ENCODE peak calls at places on chromosomes 13 and 19, in five cellular contexts. M is left ventricle myocardium inferior, X is thoracic aorta, G is cardiac muscle cell, C is IMR-90. I is an unnamed sample.

GRCh38 chr13:109835321-109835720 is 48.9 kb upstream of the IRS2 start:
- DNase-seq in M (no peak), X (no peak), G (peak; percentile 13), C (peak; percentile 38), I (no peak)

GRCh38 chr19:42465827-42466280 is 23.1 kb upstream of the CXCL17 start:
- DNase-seq in M (no peak), X (no peak), G (no peak), C (no peak), I (no peak)

GRCh38 chr19:8526345-8527062 is 12.5 kb upstream of the ZNF414 start:
- DNase-seq in M (peak; percentile 90), X (peak; percentile 77), G (peak; percentile 95), C (peak; percentile 88), I (peak; percentile 95)

GRCh38 chr13:67049744-67050143 is 180.4 kb downstream of the PCDH9 start:
- DNase-seq in M (no peak), X (no peak), G (no peak), C (no peak), I (no peak)

GRCh38 chr13:26847281-26847680 is 86.7 kb upstream of the GPR12 start:
- DNase-seq in M (no peak), X (no peak), G (no peak), C (no peak), I (no peak)

GRCh38 chr19:2149980-2150793 is 1.2 kb downstream of the AP3D1 start:
- DNase-seq in M (no peak), X (no peak), G (peak; percentile 33), C (peak; percentile 23), I (peak; percentile 44)

GRCh38 chr13:91017031-91017668 is 330.3 kb upstream of the MIR17HG start:
- DNase-seq in M (no peak), X (no peak), G (peak; percentile 58), C (peak; percentile 9), I (peak; percentile 67)

GRCh38 chr19:37332839-37333238 is 38.1 kb upstream of the ZNF527 start:
- DNase-seq in M (no peak), X (no peak), G (no peak), C (no peak), I (no peak)

GRCh38 chr19:45340232-45340898 is at the start of gene KLC3:
- DNase-seq in M (no peak), X (no peak), G (no peak), C (no peak), I (peak; percentile 70)

GRCh38 chr13:48400820-48401219 is 12.1 kb downstream of the LPAR6 start:
- DNase-seq in M (no peak), X (no peak), G (peak; percentile 72), C (peak; percentile 46), I (no peak)

GRCh38 chr19:45601115-45601514 is 897 bp downstream of the GPR4 start:
- DNase-seq in M (no peak), X (no peak), G (no peak), C (no peak), I (no peak)

GRCh38 chr19:42122691-42123607 is 9.3 kb downstream of the POU2F2 start:
- DNase-seq in M (no peak), X (no peak), G (no peak), C (no peak), I (no peak)

GRCh38 chr19:38047048-38047435 is 140.0 kb downstream of the SIPA1L3 start:
- DNase-seq in M (no peak), X (no peak), G (no peak), C (no peak), I (no peak)

GRCh38 chr13:90414691-90415596 is 932.5 kb upstream of the MIR17HG start:
- DNase-seq in M (no peak), X (no peak), G (peak; percentile 70), C (peak; percentile 81), I (no peak)

GRCh38 chr13:81577601-81578000 is 1236.7 kb upstream of the SPRY2 start:
- DNase-seq in M (no peak), X (no peak), G (peak; percentile 5), C (no peak), I (no peak)

GRCh38 chr13:111875922-111876321 is 191.0 kb upstream of the SOX1 start:
- DNase-seq in M (no peak), X (no peak), G (no peak), C (no peak), I (no peak)

GRCh38 chr13:47087841-47088240 is 191.0 kb upstream of the HTR2A start:
- DNase-seq in M (no peak), X (no peak), G (peak; percentile 12), C (peak; percentile 81), I (no peak)

GRCh38 chr13:96762876-96763275 is 231.4 kb downstream of the OXGR1 start:
- DNase-seq in M (no peak), X (no peak), G (no peak), C (no peak), I (no peak)

GRCh38 chr13:60590775-60591174 is 193.8 kb downstream of the TDRD3 start:
- DNase-seq in M (no peak), X (no peak), G (no peak), C (no peak), I (no peak)

GRCh38 chr13:93522486-93522885 is 295.9 kb downstream of the GPC6 start:
- DNase-seq in M (no peak), X (no peak), G (peak; percentile 31), C (peak; percentile 74), I (no peak)

GRCh38 chr13:94548382-94549240 is 47.3 kb downstream of the TGDS start:
- DNase-seq in M (peak; percentile 43), X (peak; percentile 5), G (peak; percentile 52), C (peak; percentile 29), I (peak; percentile 49)

DNA sequence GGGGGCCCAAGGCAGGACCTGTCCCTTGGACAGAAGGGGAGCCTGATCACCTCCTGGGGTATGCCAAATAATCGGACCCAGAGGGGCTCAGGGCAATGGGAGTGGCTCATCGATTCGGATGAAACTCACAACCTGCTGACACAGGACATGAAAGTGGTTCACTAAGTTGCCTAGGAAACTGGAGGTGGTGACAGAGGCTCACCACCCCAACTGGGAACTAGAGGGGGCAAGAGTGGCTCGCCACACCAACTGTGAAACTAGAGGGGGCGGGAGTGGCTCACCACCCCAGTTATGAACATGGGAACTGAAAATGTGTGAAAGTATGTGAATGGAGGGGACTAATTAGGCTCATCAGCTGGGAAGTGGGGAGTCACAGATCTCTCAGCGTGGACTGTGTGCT is 46.3 kb upstream of the ZNF737 start:
- DNase-seq in M (no peak), X (no peak), G (no peak), C (no peak), I (no peak)
- H3K9me3 ChIP-seq in M (peaks cover 95% of the 10 kb centered on the region), X (no peaks in the 10 kb centered on the region), G (no peaks in the 10 kb centered on the region), C (peaks cover 28% of the 10 kb centered on the region), I (no peaks in the 10 kb centered on the region)

DNA sequence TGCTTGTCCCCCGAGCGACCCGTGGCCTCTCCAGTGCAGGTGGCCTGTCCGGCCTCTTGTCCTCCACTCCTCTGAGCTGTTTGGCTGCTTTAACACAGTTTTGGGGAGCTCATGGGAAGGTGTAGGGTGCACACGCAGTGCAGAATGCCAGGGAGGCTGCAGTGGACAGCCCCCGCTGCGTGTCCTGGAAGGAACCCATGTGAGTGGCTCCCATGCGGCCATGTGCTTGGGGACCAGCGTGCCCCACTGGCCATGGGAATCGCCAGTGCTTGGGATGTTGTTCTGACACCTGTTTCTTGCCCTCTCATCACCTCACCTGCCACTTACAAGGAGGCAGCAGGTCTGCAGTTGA is 22.6 kb upstream of the F7 start:
- DNase-seq in M (no peak), X (no peak), G (no peak), C (no peak), I (no peak)
- TF ChIP-seq CTCF in M (no peak), X (no peak), G (no peak), C (no peak), I (no peak)

GRCh38 chr19:56839665-56840451 is 668 bp downstream of the PEG3 start:
- DNase-seq in M (peak; percentile 93), X (peak; percentile 94), G (peak; percentile 96), C (no peak), I (peak; percentile 72)

GRCh38 chr19:56842421-56842820 is 1.9 kb upstream of the PEG3 start:
- DNase-seq in M (no peak), X (no peak), G (no peak), C (no peak), I (no peak)

GRCh38 chr19:56841194-56841546 is 644 bp upstream of the PEG3 start:
- DNase-seq in M (no peak), X (no peak), G (no peak), C (no peak), I (no peak)

GRCh38 chr19:56838930-56839664 is 1.4 kb downstream of the PEG3 start:
- DNase-seq in M (peak; percentile 96), X (peak; percentile 99), G (peak; percentile 97), C (no peak), I (peak; percentile 69)

DNA sequence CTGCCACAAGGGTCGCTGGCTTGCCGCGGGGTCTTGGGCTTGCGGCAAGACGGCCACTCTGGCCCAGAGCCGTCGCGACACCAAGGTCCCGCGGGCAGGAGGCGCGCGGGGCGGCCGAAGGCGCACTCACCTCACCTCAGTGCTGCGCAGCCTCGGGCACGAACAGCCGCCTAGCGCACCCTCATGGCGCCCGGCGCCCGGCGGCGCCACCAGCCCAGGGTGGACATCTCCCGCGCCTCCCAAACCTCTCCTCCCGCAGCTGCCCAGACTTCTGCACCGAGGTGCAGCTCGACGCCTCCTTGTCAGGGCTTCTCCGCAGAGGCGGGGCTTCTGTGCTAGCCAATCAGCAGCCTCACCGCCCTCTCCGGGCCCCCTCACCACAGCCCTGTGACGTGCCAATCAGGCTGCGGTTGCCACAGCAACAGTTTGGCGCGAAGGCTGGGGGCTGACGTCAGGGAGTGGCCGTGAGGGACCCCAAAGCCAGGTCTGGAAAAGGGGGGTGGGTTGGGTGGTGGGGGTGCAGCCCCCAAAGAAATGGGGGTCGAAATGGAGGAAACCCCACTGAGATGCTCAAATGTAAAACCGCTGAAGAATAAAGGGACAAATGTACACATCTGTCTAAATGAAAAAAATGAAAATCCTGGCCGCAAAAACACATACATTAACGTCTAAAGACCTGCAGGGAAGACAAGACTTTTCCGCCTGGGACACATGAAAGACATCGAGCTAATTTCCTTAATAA is at the start of the genes PEG3 and ZIM2:
- DNase-seq in M (peak; percentile 74), X (peak; percentile 23), G (peak; percentile 44), C (no peak), I (peak; percentile 76)
- H3K9me3 ChIP-seq in M (no peaks in the 10 kb centered on the region), X (no peaks in the 10 kb centered on the region), G (no peaks in the 10 kb centered on the region), C (peaks cover 39% of the 10 kb centered on the region), I (no peaks in the 10 kb centered on the region)

DNA sequence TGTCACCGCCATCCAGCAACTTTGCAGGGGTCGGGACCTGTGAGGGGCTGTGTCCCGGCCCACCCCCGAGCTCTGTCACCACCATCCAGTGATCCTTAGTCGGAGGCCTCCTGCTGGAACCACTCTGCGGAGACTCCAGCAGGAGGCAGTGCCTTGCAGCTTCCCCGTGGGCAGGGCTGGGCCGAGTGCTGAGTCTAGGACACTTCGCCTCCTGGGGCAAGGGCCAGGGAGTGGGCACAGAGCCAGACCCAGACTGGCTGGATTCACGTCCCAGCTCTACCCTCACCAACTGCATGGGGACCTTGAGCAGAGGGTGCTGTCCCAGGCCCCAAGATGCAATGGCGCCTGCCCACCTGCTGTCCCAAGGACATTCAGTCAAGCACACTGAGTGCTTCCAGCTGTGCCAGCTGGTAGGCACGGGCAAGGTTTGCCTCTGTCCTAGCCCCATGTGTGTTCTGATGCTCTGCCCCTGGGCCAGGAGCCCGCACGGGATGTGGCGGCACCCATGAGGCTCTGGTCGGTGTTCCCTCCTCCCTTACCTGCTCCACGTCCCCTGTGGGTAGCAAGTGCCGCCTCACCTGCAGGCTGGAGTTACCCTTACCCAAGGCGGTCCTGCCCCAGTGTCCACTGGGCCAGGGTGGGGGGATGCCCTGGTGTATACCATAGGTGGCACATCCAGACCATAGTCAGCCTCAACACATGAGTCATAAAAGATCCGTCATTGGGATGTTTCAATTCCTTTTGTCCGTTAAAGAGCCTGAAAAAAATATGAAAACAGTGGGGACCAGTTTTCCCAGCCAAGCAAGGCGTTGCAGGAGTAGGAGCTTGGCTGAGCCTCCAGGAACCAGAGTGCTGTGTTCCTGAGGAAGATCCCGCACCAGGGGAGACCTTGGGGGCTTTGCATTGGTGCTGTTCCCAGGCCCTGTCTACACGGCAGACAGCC is 7.4 kb downstream of the FZR1 start:
- DNase-seq in M (no peak), X (no peak), G (no peak), C (peak; percentile 25), I (no peak)
- TF ChIP-seq CTCF in M (no peak), X (no peak), G (no peak), C (no peak), I (no peak)

GRCh38 chr19:11678504-11678903 is 60.2 kb downstream of the ZNF823 start:
- DNase-seq in M (no peak), X (no peak), G (no peak), C (no peak), I (no peak)
- H3K9me3 ChIP-seq in M (peaks cover 45% of the 10 kb centered on the region), X (peaks cover 10% of the 10 kb centered on the region), G (no peaks in the 10 kb centered on the region), C (peaks cover 30% of the 10 kb centered on the region), I (peaks cover 5% of the 10 kb centered on the region)

I was measured in SK-N-SH.